ENCODE peak calls at places on chromosomes 16 and 17, in eight cellular contexts. One of them, this sample, is unnamed.

GRCh38 chr17:5325851-5326250 is 43.8 kb downstream of the RABEP1 start:
- DNase-seq in GM10248: no peak
- DNase-seq in cardiac fibroblast: no peak
- DNase-seq in stomach: no peak
- DNase-seq in right lobe of liver: no peak
- DNase-seq in esophagus squamous epithelium: no peak
- DNase-seq in mammary epithelial cell: no peak
- DNase-seq in IMR-90: no peak
- DNase-seq in this sample: no peak

GRCh38 chr17:50663812-50664374 is 29.2 kb downstream of the ABCC3 start:
- DNase-seq in IMR-90: no peak
- DNase-seq in stomach: no peak
- DNase-seq in esophagus squamous epithelium: no peak
- DNase-seq in right lobe of liver: peak; percentile 97
- DNase-seq in mammary epithelial cell: no peak
- DNase-seq in GM10248: no peak
- DNase-seq in cardiac fibroblast: no peak
- DNase-seq in this sample: no peak

GRCh38 chr17:60086822-60087591 is 8.3 kb upstream of the HEATR6 start:
- DNase-seq in right lobe of liver: no peak
- DNase-seq in esophagus squamous epithelium: no peak
- DNase-seq in GM10248: no peak
- DNase-seq in mammary epithelial cell: no peak
- DNase-seq in IMR-90: peak; percentile 72
- DNase-seq in stomach: no peak
- DNase-seq in cardiac fibroblast: peak; percentile 48
- DNase-seq in this sample: peak; percentile 68

GRCh38 chr17:73343168-73343634 is 31.4 kb upstream of the CDC42EP4 start:
- DNase-seq in mammary epithelial cell: peak; percentile 64
- DNase-seq in cardiac fibroblast: peak; percentile 89
- DNase-seq in right lobe of liver: no peak
- DNase-seq in GM10248: no peak
- DNase-seq in stomach: no peak
- DNase-seq in esophagus squamous epithelium: no peak
- DNase-seq in IMR-90: peak; percentile 88
- DNase-seq in this sample: no peak

GRCh38 chr17:63440127-63440769 is 5.9 kb downstream of the CYB561 start:
- DNase-seq in right lobe of liver: no peak
- DNase-seq in esophagus squamous epithelium: no peak
- DNase-seq in stomach: no peak
- DNase-seq in GM10248: no peak
- DNase-seq in mammary epithelial cell: no peak
- DNase-seq in cardiac fibroblast: no peak
- DNase-seq in IMR-90: no peak
- DNase-seq in this sample: no peak

GRCh38 chr16:5235119-5235518 is 137.5 kb upstream of the EEF2KMT start:
- DNase-seq in cardiac fibroblast: no peak
- DNase-seq in esophagus squamous epithelium: no peak
- DNase-seq in stomach: no peak
- DNase-seq in right lobe of liver: no peak
- DNase-seq in GM10248: no peak
- DNase-seq in IMR-90: no peak
- DNase-seq in mammary epithelial cell: no peak
- DNase-seq in this sample: no peak

GRCh38 chr16:67393790-67394270 is 532 bp upstream of the TPPP3 start:
- DNase-seq in mammary epithelial cell: no peak
- DNase-seq in stomach: no peak
- DNase-seq in GM10248: no peak
- DNase-seq in right lobe of liver: no peak
- DNase-seq in cardiac fibroblast: no peak
- DNase-seq in esophagus squamous epithelium: no peak
- DNase-seq in IMR-90: no peak
- DNase-seq in this sample: no peak

GRCh38 chr16:82653550-82654511 is 27.1 kb downstream of the CDH13 start:
- DNase-seq in mammary epithelial cell: peak; percentile 89
- DNase-seq in stomach: no peak
- DNase-seq in esophagus squamous epithelium: no peak
- DNase-seq in right lobe of liver: no peak
- DNase-seq in GM10248: peak; percentile 39
- DNase-seq in IMR-90: peak; percentile 95
- DNase-seq in cardiac fibroblast: peak; percentile 88
- DNase-seq in this sample: peak; percentile 89

GRCh38 chr16:58829096-58829495 is 95.0 kb upstream of the GOT2 start:
- DNase-seq in cardiac fibroblast: no peak
- DNase-seq in GM10248: no peak
- DNase-seq in mammary epithelial cell: no peak
- DNase-seq in esophagus squamous epithelium: no peak
- DNase-seq in IMR-90: no peak
- DNase-seq in stomach: no peak
- DNase-seq in right lobe of liver: no peak
- DNase-seq in this sample: no peak

GRCh38 chr16:17475104-17475503 is 4.3 kb upstream of the XYLT1 start:
- DNase-seq in right lobe of liver: no peak
- DNase-seq in IMR-90: no peak
- DNase-seq in stomach: no peak
- DNase-seq in GM10248: no peak
- DNase-seq in mammary epithelial cell: no peak
- DNase-seq in cardiac fibroblast: no peak
- DNase-seq in esophagus squamous epithelium: no peak
- DNase-seq in this sample: no peak

GRCh38 chr17:58156839-58157803 is 8.9 kb downstream of the OR4D1 start:
- DNase-seq in esophagus squamous epithelium: no peak
- DNase-seq in mammary epithelial cell: peak; percentile 8
- DNase-seq in stomach: no peak
- DNase-seq in IMR-90: no peak
- DNase-seq in cardiac fibroblast: peak; percentile 3
- DNase-seq in GM10248: no peak
- DNase-seq in right lobe of liver: no peak
- DNase-seq in this sample: no peak

GRCh38 chr16:72921620-72922019 is 126.3 kb downstream of the ZFHX3 start:
- DNase-seq in GM10248: no peak
- DNase-seq in right lobe of liver: no peak
- DNase-seq in IMR-90: peak; percentile 32
- DNase-seq in cardiac fibroblast: peak; percentile 79
- DNase-seq in esophagus squamous epithelium: no peak
- DNase-seq in mammary epithelial cell: no peak
- DNase-seq in stomach: no peak
- DNase-seq in this sample: no peak

GRCh38 chr17:61280338-61280737 is 119.3 kb upstream of the TBX2 start:
- DNase-seq in stomach: no peak
- DNase-seq in GM10248: no peak
- DNase-seq in IMR-90: no peak
- DNase-seq in esophagus squamous epithelium: no peak
- DNase-seq in mammary epithelial cell: no peak
- DNase-seq in cardiac fibroblast: no peak
- DNase-seq in right lobe of liver: no peak
- DNase-seq in this sample: no peak
- TF ChIP-seq CTCF in stomach: no peak
- TF ChIP-seq CTCF in GM10248: no peak
- TF ChIP-seq CTCF in IMR-90: no peak
- TF ChIP-seq CTCF in esophagus squamous epithelium: no peak
- TF ChIP-seq CTCF in mammary epithelial cell: no peak
- TF ChIP-seq CTCF in cardiac fibroblast: no peak
- TF ChIP-seq CTCF in right lobe of liver: no peak
- TF ChIP-seq CTCF in this sample: no peak

GRCh38 chr16:87648698-87649487 is 46.6 kb downstream of the JPH3 start:
- DNase-seq in GM10248: no peak
- DNase-seq in IMR-90: no peak
- DNase-seq in right lobe of liver: no peak
- DNase-seq in cardiac fibroblast: no peak
- DNase-seq in stomach: no peak
- DNase-seq in mammary epithelial cell: no peak
- DNase-seq in esophagus squamous epithelium: no peak
- DNase-seq in this sample: no peak

GRCh38 chr16:87652799-87653198 is 50.5 kb downstream of the JPH3 start:
- DNase-seq in mammary epithelial cell: no peak
- DNase-seq in IMR-90: no peak
- DNase-seq in GM10248: no peak
- DNase-seq in right lobe of liver: no peak
- DNase-seq in cardiac fibroblast: no peak
- DNase-seq in esophagus squamous epithelium: no peak
- DNase-seq in stomach: no peak
- DNase-seq in this sample: no peak

GRCh38 chr16:87652386-87652785 is 50.1 kb downstream of the JPH3 start:
- DNase-seq in right lobe of liver: no peak
- DNase-seq in mammary epithelial cell: no peak
- DNase-seq in stomach: no peak
- DNase-seq in IMR-90: no peak
- DNase-seq in cardiac fibroblast: no peak
- DNase-seq in GM10248: no peak
- DNase-seq in esophagus squamous epithelium: no peak
- DNase-seq in this sample: no peak

GRCh38 chr16:87654826-87655225 is 52.5 kb downstream of the JPH3 start:
- DNase-seq in mammary epithelial cell: no peak
- DNase-seq in esophagus squamous epithelium: no peak
- DNase-seq in stomach: no peak
- DNase-seq in cardiac fibroblast: no peak
- DNase-seq in right lobe of liver: no peak
- DNase-seq in GM10248: no peak
- DNase-seq in IMR-90: no peak
- DNase-seq in this sample: no peak

DNA sequence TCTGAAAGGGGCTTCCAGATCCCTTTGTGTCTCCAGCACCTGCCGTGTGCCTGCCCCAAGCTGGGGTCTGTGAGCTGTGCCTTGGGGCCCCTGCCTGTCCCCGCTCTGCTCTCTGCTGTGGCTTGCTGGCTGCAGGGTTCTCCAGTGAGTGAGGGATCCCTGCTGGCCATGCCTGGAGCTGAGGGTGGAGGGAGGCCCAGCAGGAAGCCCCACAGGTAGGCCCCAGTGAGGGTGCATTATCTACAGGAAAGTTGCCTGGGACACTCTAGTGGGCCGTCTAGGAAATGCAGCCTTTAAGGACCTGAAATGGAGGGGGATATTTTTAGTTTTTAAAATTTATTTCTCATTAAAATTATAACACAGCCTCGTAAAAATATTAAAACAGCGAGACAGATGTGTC is 50.9 kb downstream of the JPH3 start:
- DNase-seq in right lobe of liver: no peak
- DNase-seq in stomach: no peak
- DNase-seq in GM10248: no peak
- DNase-seq in mammary epithelial cell: no peak
- DNase-seq in esophagus squamous epithelium: no peak
- DNase-seq in cardiac fibroblast: no peak
- DNase-seq in IMR-90: peak; percentile 2
- DNase-seq in this sample: no peak
- TF ChIP-seq CTCF in right lobe of liver: peak; percentile 16
- TF ChIP-seq CTCF in stomach: peak; percentile 16
- TF ChIP-seq CTCF in GM10248: no peak
- TF ChIP-seq CTCF in mammary epithelial cell: peak; percentile 42
- TF ChIP-seq CTCF in esophagus squamous epithelium: peak; percentile 34
- TF ChIP-seq CTCF in cardiac fibroblast: peak; percentile 50
- TF ChIP-seq CTCF in IMR-90: peak; percentile 37
- TF ChIP-seq CTCF in this sample: peak; percentile 36

GRCh38 chr17:12790806-12791148 is 1.5 kb downstream of the ARHGAP44 start:
- DNase-seq in stomach: no peak
- DNase-seq in cardiac fibroblast: no peak
- DNase-seq in esophagus squamous epithelium: no peak
- DNase-seq in mammary epithelial cell: no peak
- DNase-seq in GM10248: no peak
- DNase-seq in IMR-90: no peak
- DNase-seq in right lobe of liver: no peak
- DNase-seq in this sample: no peak

GRCh38 chr17:12789976-12790805 is 893 bp downstream of the ARHGAP44 start:
- DNase-seq in stomach: peak; percentile 27
- DNase-seq in IMR-90: no peak
- DNase-seq in right lobe of liver: no peak
- DNase-seq in cardiac fibroblast: no peak
- DNase-seq in esophagus squamous epithelium: no peak
- DNase-seq in GM10248: no peak
- DNase-seq in mammary epithelial cell: no peak
- DNase-seq in this sample: no peak

GRCh38 chr17:12794919-12795517 is 5.7 kb downstream of the ARHGAP44 start:
- DNase-seq in right lobe of liver: no peak
- DNase-seq in cardiac fibroblast: no peak
- DNase-seq in GM10248: no peak
- DNase-seq in esophagus squamous epithelium: no peak
- DNase-seq in mammary epithelial cell: no peak
- DNase-seq in stomach: no peak
- DNase-seq in IMR-90: no peak
- DNase-seq in this sample: no peak

DNA sequence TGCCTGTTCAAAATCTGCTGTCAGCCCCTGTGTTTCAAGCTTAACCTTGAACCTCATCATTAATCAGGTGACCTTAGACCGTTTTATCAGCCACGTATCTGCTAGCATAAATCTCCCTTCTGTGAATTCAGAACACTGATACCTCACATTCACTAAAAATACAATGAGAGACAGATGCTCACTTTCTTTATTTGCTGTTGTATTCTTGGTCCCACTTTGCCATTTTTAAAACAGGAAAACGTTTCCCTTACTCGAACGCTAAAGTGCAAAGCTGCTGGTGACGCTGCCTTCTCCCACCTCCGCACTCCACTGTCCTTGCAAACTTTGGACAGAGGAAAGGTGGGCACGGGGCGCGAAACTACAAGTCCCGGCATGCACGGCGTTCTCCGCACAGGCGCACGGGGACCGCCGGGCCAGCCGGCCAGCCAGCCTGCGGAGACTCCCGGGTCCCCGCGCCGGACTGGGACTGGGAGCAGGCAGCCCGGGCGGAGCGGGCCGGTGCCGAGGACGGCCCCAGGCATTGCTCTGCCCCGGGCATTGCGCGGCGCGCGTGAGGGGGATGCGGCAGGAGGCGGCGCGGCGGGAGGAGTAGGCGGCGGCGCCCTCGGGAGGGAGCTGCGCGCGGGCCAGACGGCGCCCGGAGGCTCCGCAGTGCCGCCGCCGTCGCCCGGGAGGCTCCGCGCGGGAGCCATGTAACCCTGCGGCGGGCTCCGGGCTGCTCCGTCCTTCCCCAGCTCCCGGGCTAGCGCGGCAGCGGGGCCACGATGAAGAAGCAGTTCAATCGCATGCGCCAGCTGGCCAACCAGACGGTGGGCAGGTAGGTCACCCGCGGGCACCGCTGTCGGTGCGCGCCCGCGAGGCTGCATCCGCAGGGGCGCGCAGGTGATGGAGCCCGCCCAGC is at the start of gene ARHGAP44:
- DNase-seq in cardiac fibroblast: peak; percentile 75
- DNase-seq in stomach: peak; percentile 73
- DNase-seq in IMR-90: peak; percentile 59
- DNase-seq in GM10248: peak; percentile 79
- DNase-seq in right lobe of liver: peak; percentile 72
- DNase-seq in esophagus squamous epithelium: no peak
- DNase-seq in mammary epithelial cell: peak; percentile 28
- DNase-seq in this sample: no peak
- TF ChIP-seq CTCF in cardiac fibroblast: no peak
- TF ChIP-seq CTCF in stomach: no peak
- TF ChIP-seq CTCF in IMR-90: no peak
- TF ChIP-seq CTCF in GM10248: no peak
- TF ChIP-seq CTCF in right lobe of liver: no peak
- TF ChIP-seq CTCF in esophagus squamous epithelium: no peak
- TF ChIP-seq CTCF in mammary epithelial cell: no peak
- TF ChIP-seq CTCF in this sample: no peak

DNA sequence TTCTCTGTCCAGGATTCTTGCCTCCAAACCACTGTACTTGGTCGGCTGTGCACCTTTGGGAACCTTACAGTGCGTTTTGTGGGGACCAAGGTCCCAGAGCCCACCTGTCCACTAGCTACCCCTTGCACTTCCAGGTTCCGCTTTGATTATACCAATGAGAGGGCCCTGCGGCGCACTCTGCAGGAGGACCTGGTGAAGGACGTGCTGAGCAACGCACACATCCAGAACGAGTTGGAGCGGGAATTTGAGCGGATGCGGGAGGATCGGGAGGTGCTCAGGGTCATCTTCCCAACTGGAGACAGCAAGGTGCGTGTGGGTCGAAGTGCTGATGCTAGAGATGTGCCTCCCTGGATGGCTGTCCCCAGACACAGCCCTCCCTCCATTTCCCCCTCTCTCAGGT is 18.8 kb downstream of the POLR2A start:
- DNase-seq in IMR-90: no peak
- DNase-seq in esophagus squamous epithelium: no peak
- DNase-seq in GM10248: no peak
- DNase-seq in right lobe of liver: no peak
- DNase-seq in stomach: no peak
- DNase-seq in mammary epithelial cell: no peak
- DNase-seq in cardiac fibroblast: no peak
- DNase-seq in this sample: no peak
- TF ChIP-seq CTCF in IMR-90: peak; percentile 25
- TF ChIP-seq CTCF in esophagus squamous epithelium: peak; percentile 35
- TF ChIP-seq CTCF in GM10248: peak; percentile 11
- TF ChIP-seq CTCF in right lobe of liver: peak; percentile 29
- TF ChIP-seq CTCF in stomach: no peak
- TF ChIP-seq CTCF in mammary epithelial cell: peak; percentile 40
- TF ChIP-seq CTCF in cardiac fibroblast: peak; percentile 20
- TF ChIP-seq CTCF in this sample: peak; percentile 23

This sample was measured in MCF 10A.